ENCODE peak calls at places on chromosomes 11 and 22, in six cellular contexts. One of them, this sample, is unnamed.

GRCh38 chr11:35144103-35144741 is 5.3 kb downstream of the CD44 start:
- DNase-seq in GM12878: peak; percentile 85
- DNase-seq in HepG2: no peak
- DNase-seq in SK-N-SH: no peak
- DNase-seq in H1: no peak
- DNase-seq in HCT116: no peak
- DNase-seq in this sample: peak; percentile 56

GRCh38 chr22:50302041-50302541 is 5.4 kb downstream of the PLXNB2 start:
- DNase-seq in SK-N-SH: no peak
- DNase-seq in GM12878: no peak
- DNase-seq in HepG2: no peak
- DNase-seq in HCT116: no peak
- DNase-seq in H1: no peak
- DNase-seq in this sample: peak; percentile 31

GRCh38 chr11:111632798-111633197 is 30.5 kb downstream of the SIK2 start:
- DNase-seq in GM12878: no peak
- DNase-seq in HepG2: no peak
- DNase-seq in H1: no peak
- DNase-seq in SK-N-SH: peak; percentile 40
- DNase-seq in HCT116: no peak
- DNase-seq in this sample: no peak

GRCh38 chr11:75924966-75925784 is 110.2 kb downstream of the UVRAG start:
- DNase-seq in SK-N-SH: no peak
- DNase-seq in HCT116: no peak
- DNase-seq in H1: no peak
- DNase-seq in GM12878: no peak
- DNase-seq in HepG2: no peak
- DNase-seq in this sample: no peak

GRCh38 chr11:12441081-12441801 is 63.9 kb downstream of the PARVA start:
- DNase-seq in HCT116: no peak
- DNase-seq in GM12878: no peak
- DNase-seq in SK-N-SH: no peak
- DNase-seq in H1: no peak
- DNase-seq in HepG2: no peak
- DNase-seq in this sample: no peak

GRCh38 chr22:49999901-50000586 is 12.5 kb downstream of the IL17REL start:
- DNase-seq in GM12878: no peak
- DNase-seq in HepG2: no peak
- DNase-seq in H1: peak; percentile 82
- DNase-seq in SK-N-SH: peak; percentile 44
- DNase-seq in HCT116: no peak
- DNase-seq in this sample: no peak

GRCh38 chr11:47524200-47524874 is 28.6 kb downstream of the CELF1 start:
- DNase-seq in GM12878: no peak
- DNase-seq in H1: no peak
- DNase-seq in SK-N-SH: peak; percentile 34
- DNase-seq in HCT116: no peak
- DNase-seq in HepG2: no peak
- DNase-seq in this sample: peak; percentile 31

GRCh38 chr11:134554861-134555260 is 142.8 kb upstream of the B3GAT1 start:
- DNase-seq in SK-N-SH: no peak
- DNase-seq in H1: peak; percentile 13
- DNase-seq in GM12878: no peak
- DNase-seq in HepG2: no peak
- DNase-seq in HCT116: no peak
- DNase-seq in this sample: no peak

GRCh38 chr11:17917556-17917955 is 95.3 kb downstream of the SERGEF start:
- DNase-seq in SK-N-SH: no peak
- DNase-seq in HCT116: no peak
- DNase-seq in H1: no peak
- DNase-seq in GM12878: no peak
- DNase-seq in HepG2: no peak
- DNase-seq in this sample: no peak

GRCh38 chr11:7516488-7516887 is 2.7 kb downstream of the PPFIBP2 start:
- DNase-seq in HCT116: no peak
- DNase-seq in H1: no peak
- DNase-seq in HepG2: no peak
- DNase-seq in SK-N-SH: no peak
- DNase-seq in GM12878: no peak
- DNase-seq in this sample: no peak

GRCh38 chr11:128589998-128590397 is 2.6 kb upstream of the ETS1 start:
- DNase-seq in H1: no peak
- DNase-seq in HepG2: no peak
- DNase-seq in GM12878: no peak
- DNase-seq in SK-N-SH: no peak
- DNase-seq in HCT116: no peak
- DNase-seq in this sample: no peak

GRCh38 chr11:1235615-1236315 is 12.9 kb downstream of the MUC5B start:
- DNase-seq in GM12878: no peak
- DNase-seq in HCT116: no peak
- DNase-seq in HepG2: no peak
- DNase-seq in H1: peak; percentile 38
- DNase-seq in SK-N-SH: peak; percentile 37
- DNase-seq in this sample: peak; percentile 0

GRCh38 chr11:74682731-74683278 is 48.4 kb downstream of the CHRDL2 start:
- DNase-seq in HepG2: no peak
- DNase-seq in SK-N-SH: no peak
- DNase-seq in H1: no peak
- DNase-seq in GM12878: no peak
- DNase-seq in HCT116: no peak
- DNase-seq in this sample: no peak

GRCh38 chr11:67662806-67663514 is 11.5 kb downstream of the ALDH3B2 start:
- DNase-seq in HCT116: no peak
- DNase-seq in HepG2: no peak
- DNase-seq in SK-N-SH: no peak
- DNase-seq in GM12878: no peak
- DNase-seq in H1: no peak
- DNase-seq in this sample: no peak

GRCh38 chr11:119529936-119530335 is 107.0 kb upstream of the THY1 start:
- DNase-seq in HepG2: no peak
- DNase-seq in HCT116: no peak
- DNase-seq in H1: no peak
- DNase-seq in SK-N-SH: no peak
- DNase-seq in GM12878: no peak
- DNase-seq in this sample: no peak

GRCh38 chr22:50178471-50178864 is 7.2 kb upstream of the TRABD start:
- DNase-seq in GM12878: no peak
- DNase-seq in HCT116: no peak
- DNase-seq in H1: no peak
- DNase-seq in SK-N-SH: no peak
- DNase-seq in HepG2: no peak
- DNase-seq in this sample: no peak

GRCh38 chr11:68127791-68128681 is 6.8 kb upstream of the CHKA start:
- DNase-seq in SK-N-SH: peak; percentile 98
- DNase-seq in HCT116: peak; percentile 22
- DNase-seq in HepG2: peak; percentile 90
- DNase-seq in GM12878: no peak
- DNase-seq in H1: peak; percentile 96
- DNase-seq in this sample: peak; percentile 80

GRCh38 chr11:16825968-16826367 is 87.5 kb downstream of the C11orf58 start:
- DNase-seq in GM12878: no peak
- DNase-seq in H1: no peak
- DNase-seq in SK-N-SH: no peak
- DNase-seq in HepG2: no peak
- DNase-seq in HCT116: no peak
- DNase-seq in this sample: no peak

GRCh38 chr22:19506212-19506611 is 18.0 kb downstream of the CLDN5 start:
- DNase-seq in GM12878: no peak
- DNase-seq in H1: no peak
- DNase-seq in SK-N-SH: no peak
- DNase-seq in HepG2: no peak
- DNase-seq in HCT116: no peak
- DNase-seq in this sample: no peak

GRCh38 chr11:123233280-123233977 is 38.4 kb upstream of the CLMP start:
- DNase-seq in HepG2: no peak
- DNase-seq in SK-N-SH: no peak
- DNase-seq in HCT116: no peak
- DNase-seq in H1: no peak
- DNase-seq in GM12878: peak; percentile 34
- DNase-seq in this sample: no peak

GRCh38 chr11:69218946-69219720 is 63.4 kb downstream of the SMIM38 start:
- DNase-seq in SK-N-SH: no peak
- DNase-seq in HCT116: no peak
- DNase-seq in HepG2: no peak
- DNase-seq in H1: peak; percentile 34
- DNase-seq in GM12878: no peak
- DNase-seq in this sample: no peak

DNA sequence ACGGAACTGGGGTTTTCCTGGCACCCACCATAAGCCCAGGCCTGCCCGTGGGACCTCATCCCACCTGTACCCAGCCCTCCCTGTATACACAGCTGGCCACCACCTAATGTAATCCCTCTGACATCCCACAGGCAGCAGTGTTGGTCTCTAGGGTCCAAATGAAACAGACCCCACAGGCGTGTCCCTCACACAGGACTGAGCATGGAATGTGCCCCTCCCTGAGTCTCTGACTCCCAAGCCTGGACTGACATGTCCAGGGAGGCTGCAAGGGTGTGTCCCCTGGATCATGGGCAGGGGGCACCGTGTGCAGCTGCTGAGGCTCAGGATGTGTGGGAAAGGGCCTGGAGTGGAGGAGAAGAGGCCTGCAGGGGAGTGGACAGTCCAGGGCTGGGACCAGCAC is 50.6 kb upstream of the PPARA start:
- DNase-seq in HCT116: no peak
- DNase-seq in HepG2: no peak
- DNase-seq in SK-N-SH: no peak
- DNase-seq in H1: no peak
- DNase-seq in GM12878: no peak
- DNase-seq in this sample: no peak
- TF ChIP-seq JUND in HCT116: no peak
- TF ChIP-seq JUND in HepG2: no peak
- TF ChIP-seq JUND in SK-N-SH: no peak
- TF ChIP-seq JUND in H1: no peak
- TF ChIP-seq JUND in GM12878: no peak
- TF ChIP-seq JUND in this sample: no peak

GRCh38 chr11:118267486-118267885 is 3.4 kb upstream of the MPZL2 start:
- DNase-seq in GM12878: no peak
- DNase-seq in HCT116: no peak
- DNase-seq in HepG2: no peak
- DNase-seq in SK-N-SH: no peak
- DNase-seq in H1: no peak
- DNase-seq in this sample: no peak
- TF ChIP-seq JUND in GM12878: no peak
- TF ChIP-seq JUND in HCT116: no peak
- TF ChIP-seq JUND in HepG2: no peak
- TF ChIP-seq JUND in SK-N-SH: no peak
- TF ChIP-seq JUND in H1: no peak
- TF ChIP-seq JUND in this sample: no peak

GRCh38 chr11:108780119-108780518 is 115.2 kb downstream of the DDX10 start:
- DNase-seq in HCT116: no peak
- DNase-seq in HepG2: no peak
- DNase-seq in GM12878: no peak
- DNase-seq in H1: no peak
- DNase-seq in SK-N-SH: no peak
- DNase-seq in this sample: no peak
- TF ChIP-seq JUND in HCT116: no peak
- TF ChIP-seq JUND in HepG2: no peak
- TF ChIP-seq JUND in GM12878: no peak
- TF ChIP-seq JUND in H1: no peak
- TF ChIP-seq JUND in SK-N-SH: no peak
- TF ChIP-seq JUND in this sample: no peak

GRCh38 chr11:10623797-10624761 is 55.6 kb upstream of the LYVE1 start:
- DNase-seq in H1: peak; percentile 84
- DNase-seq in SK-N-SH: peak; percentile 46
- DNase-seq in HCT116: peak; percentile 43
- DNase-seq in HepG2: peak; percentile 37
- DNase-seq in GM12878: no peak
- DNase-seq in this sample: no peak
- TF ChIP-seq JUND in H1: no peak
- TF ChIP-seq JUND in SK-N-SH: no peak
- TF ChIP-seq JUND in HCT116: no peak
- TF ChIP-seq JUND in HepG2: no peak
- TF ChIP-seq JUND in GM12878: no peak
- TF ChIP-seq JUND in this sample: no peak

DNA sequence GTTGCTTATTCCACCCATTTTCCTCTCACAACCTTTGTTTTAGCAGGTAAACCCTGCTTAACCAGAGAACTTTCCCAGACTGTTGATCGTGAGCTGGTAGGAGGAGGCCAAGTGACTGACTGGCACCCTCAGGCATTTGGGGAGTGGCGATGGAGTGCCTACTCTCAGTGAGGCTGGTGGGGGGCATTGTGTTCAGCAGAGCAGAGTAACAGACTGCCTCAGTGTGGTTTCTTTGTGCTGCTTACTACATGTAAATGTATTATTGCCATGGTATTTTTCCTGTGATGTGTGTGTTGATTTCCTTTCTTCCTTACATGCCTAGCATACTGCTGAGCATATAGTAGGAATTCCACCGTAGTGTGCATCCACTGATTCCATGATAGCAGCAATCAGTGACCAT is 2.6 kb downstream of the MARK2 start:
- DNase-seq in HepG2: no peak
- DNase-seq in GM12878: no peak
- DNase-seq in H1: peak; percentile 61
- DNase-seq in HCT116: no peak
- DNase-seq in SK-N-SH: no peak
- DNase-seq in this sample: peak; percentile 87
- TF ChIP-seq JUND in HepG2: no peak
- TF ChIP-seq JUND in GM12878: no peak
- TF ChIP-seq JUND in H1: no peak
- TF ChIP-seq JUND in HCT116: no peak
- TF ChIP-seq JUND in SK-N-SH: no peak
- TF ChIP-seq JUND in this sample: no peak

GRCh38 chr11:26676641-26677040 is 45.2 kb downstream of the SLC5A12 start:
- DNase-seq in H1: no peak
- DNase-seq in SK-N-SH: no peak
- DNase-seq in HepG2: no peak
- DNase-seq in HCT116: no peak
- DNase-seq in GM12878: no peak
- DNase-seq in this sample: no peak
- TF ChIP-seq JUND in H1: no peak
- TF ChIP-seq JUND in SK-N-SH: no peak
- TF ChIP-seq JUND in HepG2: no peak
- TF ChIP-seq JUND in HCT116: no peak
- TF ChIP-seq JUND in GM12878: no peak
- TF ChIP-seq JUND in this sample: no peak

GRCh38 chr22:39546889-39547586 is 14.5 kb upstream of the RPS19BP1 start:
- DNase-seq in SK-N-SH: no peak
- DNase-seq in GM12878: no peak
- DNase-seq in HepG2: no peak
- DNase-seq in HCT116: no peak
- DNase-seq in H1: no peak
- DNase-seq in this sample: no peak
- TF ChIP-seq JUND in SK-N-SH: peak; percentile 54
- TF ChIP-seq JUND in GM12878: no peak
- TF ChIP-seq JUND in HepG2: no peak
- TF ChIP-seq JUND in HCT116: no peak
- TF ChIP-seq JUND in H1: peak; percentile 46
- TF ChIP-seq JUND in this sample: no peak